ENCODE peak calls at places on chromosomes 5 and 9, in nine cellular contexts. One of them, this sample, is unnamed.

GRCh38 chr5:56961746-56962145 is 9.8 kb upstream of the MIER3 start:
- DNase-seq in LoVo: no peak
- DNase-seq in cerebellum: peak
- DNase-seq in NCI-H2107: no peak
- DNase-seq in kidney tubule cell: no peak
- DNase-seq in GM20000: no peak
- DNase-seq in HuH-7: no peak
- DNase-seq in kidney epithelial cell: no peak
- DNase-seq in fibroblast of villous mesenchyme: no peak
- DNase-seq in this sample: no peak

GRCh38 chr9:26053954-26054353 is 375.7 kb upstream of the TUSC1 start:
- DNase-seq in kidney epithelial cell: no peak
- DNase-seq in LoVo: no peak
- DNase-seq in HuH-7: no peak
- DNase-seq in kidney tubule cell: no peak
- DNase-seq in cerebellum: no peak
- DNase-seq in NCI-H2107: no peak
- DNase-seq in fibroblast of villous mesenchyme: no peak
- DNase-seq in GM20000: no peak
- DNase-seq in this sample: no peak

GRCh38 chr5:149725296-149725695 is 4.8 kb upstream of the PPARGC1B start:
- DNase-seq in NCI-H2107: no peak
- DNase-seq in fibroblast of villous mesenchyme: no peak
- DNase-seq in cerebellum: no peak
- DNase-seq in GM20000: no peak
- DNase-seq in HuH-7: no peak
- DNase-seq in LoVo: no peak
- DNase-seq in kidney tubule cell: no peak
- DNase-seq in kidney epithelial cell: no peak
- DNase-seq in this sample: no peak

GRCh38 chr5:154276932-154277331 is 86.4 kb downstream of the GALNT10 start:
- DNase-seq in GM20000: no peak
- DNase-seq in LoVo: no peak
- DNase-seq in cerebellum: no peak
- DNase-seq in HuH-7: no peak
- DNase-seq in kidney tubule cell: peak
- DNase-seq in kidney epithelial cell: no peak
- DNase-seq in NCI-H2107: no peak
- DNase-seq in fibroblast of villous mesenchyme: peak
- DNase-seq in this sample: no peak

GRCh38 chr9:9100070-9100469 is 1300.5 kb upstream of the DMAC1 start:
- DNase-seq in fibroblast of villous mesenchyme: no peak
- DNase-seq in kidney tubule cell: no peak
- DNase-seq in kidney epithelial cell: no peak
- DNase-seq in cerebellum: peak
- DNase-seq in LoVo: no peak
- DNase-seq in NCI-H2107: no peak
- DNase-seq in HuH-7: no peak
- DNase-seq in GM20000: no peak
- DNase-seq in this sample: no peak

GRCh38 chr9:38208206-38208901 is 139.3 kb upstream of the SHB start:
- DNase-seq in NCI-H2107: no peak
- DNase-seq in cerebellum: no peak
- DNase-seq in fibroblast of villous mesenchyme: no peak
- DNase-seq in GM20000: no peak
- DNase-seq in kidney tubule cell: peak
- DNase-seq in LoVo: no peak
- DNase-seq in HuH-7: no peak
- DNase-seq in kidney epithelial cell: peak
- DNase-seq in this sample: no peak

GRCh38 chr9:122988919-122989614 is 44.4 kb upstream of the GPR21 start:
- DNase-seq in GM20000: peak
- DNase-seq in LoVo: no peak
- DNase-seq in kidney epithelial cell: no peak
- DNase-seq in fibroblast of villous mesenchyme: no peak
- DNase-seq in HuH-7: no peak
- DNase-seq in cerebellum: no peak
- DNase-seq in NCI-H2107: no peak
- DNase-seq in kidney tubule cell: no peak
- DNase-seq in this sample: no peak

GRCh38 chr5:154190652-154191304 is at the start of gene GALNT10:
- DNase-seq in NCI-H2107: no peak
- DNase-seq in kidney epithelial cell: no peak
- DNase-seq in HuH-7: peak
- DNase-seq in GM20000: peak
- DNase-seq in fibroblast of villous mesenchyme: peak
- DNase-seq in LoVo: peak
- DNase-seq in kidney tubule cell: peak
- DNase-seq in cerebellum: peak
- DNase-seq in this sample: no peak

GRCh38 chr5:33422191-33422590 is 18.6 kb upstream of the TARS1 start:
- DNase-seq in kidney epithelial cell: no peak
- DNase-seq in fibroblast of villous mesenchyme: no peak
- DNase-seq in NCI-H2107: no peak
- DNase-seq in cerebellum: no peak
- DNase-seq in GM20000: no peak
- DNase-seq in HuH-7: no peak
- DNase-seq in LoVo: no peak
- DNase-seq in kidney tubule cell: no peak
- DNase-seq in this sample: no peak

GRCh38 chr9:104836235-104836634 is 72.3 kb downstream of the NIPSNAP3B start:
- DNase-seq in kidney epithelial cell: no peak
- DNase-seq in LoVo: no peak
- DNase-seq in NCI-H2107: peak
- DNase-seq in fibroblast of villous mesenchyme: no peak
- DNase-seq in GM20000: no peak
- DNase-seq in HuH-7: no peak
- DNase-seq in kidney tubule cell: peak
- DNase-seq in cerebellum: no peak
- DNase-seq in this sample: no peak

GRCh38 chr5:143142596-143143435 is 260.7 kb downstream of the NR3C1 start:
- DNase-seq in kidney epithelial cell: no peak
- DNase-seq in GM20000: no peak
- DNase-seq in kidney tubule cell: no peak
- DNase-seq in HuH-7: no peak
- DNase-seq in cerebellum: peak
- DNase-seq in fibroblast of villous mesenchyme: peak
- DNase-seq in LoVo: no peak
- DNase-seq in NCI-H2107: no peak
- DNase-seq in this sample: peak

GRCh38 chr5:36363776-36364175 is 62.1 kb upstream of the RANBP3L start:
- DNase-seq in LoVo: no peak
- DNase-seq in NCI-H2107: no peak
- DNase-seq in kidney epithelial cell: no peak
- DNase-seq in HuH-7: no peak
- DNase-seq in cerebellum: no peak
- DNase-seq in fibroblast of villous mesenchyme: no peak
- DNase-seq in kidney tubule cell: no peak
- DNase-seq in GM20000: no peak
- DNase-seq in this sample: no peak

GRCh38 chr5:149760700-149761187 is 30.6 kb downstream of the PPARGC1B start:
- DNase-seq in fibroblast of villous mesenchyme: no peak
- DNase-seq in GM20000: no peak
- DNase-seq in HuH-7: no peak
- DNase-seq in NCI-H2107: no peak
- DNase-seq in kidney tubule cell: peak
- DNase-seq in kidney epithelial cell: peak
- DNase-seq in LoVo: no peak
- DNase-seq in cerebellum: no peak
- DNase-seq in this sample: peak

GRCh38 chr9:131407717-131408195 is 13.9 kb downstream of the PRRC2B start:
- DNase-seq in cerebellum: peak
- DNase-seq in fibroblast of villous mesenchyme: peak
- DNase-seq in GM20000: no peak
- DNase-seq in kidney tubule cell: peak
- DNase-seq in LoVo: no peak
- DNase-seq in kidney epithelial cell: no peak
- DNase-seq in NCI-H2107: no peak
- DNase-seq in HuH-7: no peak
- DNase-seq in this sample: no peak

GRCh38 chr9:132663120-132663519 is 6.7 kb downstream of the DDX31 start:
- DNase-seq in HuH-7: no peak
- DNase-seq in kidney tubule cell: no peak
- DNase-seq in fibroblast of villous mesenchyme: no peak
- DNase-seq in GM20000: no peak
- DNase-seq in cerebellum: peak
- DNase-seq in kidney epithelial cell: no peak
- DNase-seq in LoVo: no peak
- DNase-seq in NCI-H2107: no peak
- DNase-seq in this sample: no peak

GRCh38 chr5:149002761-149003689 is 59.8 kb downstream of the SH3TC2 start:
- DNase-seq in HuH-7: no peak
- DNase-seq in cerebellum: peak
- DNase-seq in NCI-H2107: no peak
- DNase-seq in kidney tubule cell: peak
- DNase-seq in GM20000: no peak
- DNase-seq in LoVo: peak
- DNase-seq in kidney epithelial cell: no peak
- DNase-seq in fibroblast of villous mesenchyme: peak
- DNase-seq in this sample: no peak

GRCh38 chr5:148957591-148958202 is 105.2 kb downstream of the SH3TC2 start:
- DNase-seq in kidney tubule cell: peak
- DNase-seq in fibroblast of villous mesenchyme: peak
- DNase-seq in kidney epithelial cell: no peak
- DNase-seq in cerebellum: no peak
- DNase-seq in NCI-H2107: no peak
- DNase-seq in HuH-7: peak
- DNase-seq in GM20000: peak
- DNase-seq in LoVo: peak
- DNase-seq in this sample: no peak

GRCh38 chr5:38999037-38999436 is 75.2 kb downstream of the RICTOR start:
- DNase-seq in NCI-H2107: no peak
- DNase-seq in LoVo: no peak
- DNase-seq in cerebellum: no peak
- DNase-seq in kidney tubule cell: no peak
- DNase-seq in HuH-7: no peak
- DNase-seq in GM20000: no peak
- DNase-seq in fibroblast of villous mesenchyme: no peak
- DNase-seq in kidney epithelial cell: no peak
- DNase-seq in this sample: no peak

GRCh38 chr9:129335456-129336129 is 157.5 kb upstream of the IER5L start:
- DNase-seq in HuH-7: no peak
- DNase-seq in cerebellum: no peak
- DNase-seq in fibroblast of villous mesenchyme: no peak
- DNase-seq in GM20000: no peak
- DNase-seq in kidney epithelial cell: no peak
- DNase-seq in LoVo: peak
- DNase-seq in NCI-H2107: no peak
- DNase-seq in kidney tubule cell: no peak
- DNase-seq in this sample: no peak

GRCh38 chr5:176780071-176780850 is 30.1 kb upstream of the UNC5A start:
- DNase-seq in cerebellum: no peak
- DNase-seq in NCI-H2107: no peak
- DNase-seq in GM20000: no peak
- DNase-seq in kidney epithelial cell: no peak
- DNase-seq in LoVo: no peak
- DNase-seq in HuH-7: no peak
- DNase-seq in fibroblast of villous mesenchyme: no peak
- DNase-seq in kidney tubule cell: no peak
- DNase-seq in this sample: no peak

GRCh38 chr5:175855041-175855720 is 16.2 kb upstream of the CPLX2 start:
- DNase-seq in kidney tubule cell: no peak
- DNase-seq in cerebellum: no peak
- DNase-seq in HuH-7: no peak
- DNase-seq in LoVo: no peak
- DNase-seq in kidney epithelial cell: no peak
- DNase-seq in fibroblast of villous mesenchyme: no peak
- DNase-seq in NCI-H2107: no peak
- DNase-seq in GM20000: no peak
- DNase-seq in this sample: no peak